ENCODE peak calls at places on chromosomes 5 and 9, in six cellular contexts. Z, B, W, T, Q and S are unnamed samples.

GRCh38 chr5:56852228-56853000 is 37.1 kb downstream of the MAP3K1 start:
- DNase-seq in Q (no peak), W (no peak), T (no peak), Z (no peak), B (no peak), S (no peak)

GRCh38 chr5:111447822-111448221 is 64.5 kb downstream of the STARD4 start:
- DNase-seq in Q (no peak), W (no peak), T (no peak), Z (no peak), B (no peak), S (peak)

GRCh38 chr9:137626448-137626847 is 7.6 kb downstream of the EHMT1 start:
- DNase-seq in Z (no peak), Q (no peak), T (no peak), B (no peak), W (no peak), S (no peak)

GRCh38 chr9:128082173-128082572 is 14.1 kb downstream of the SLC25A25 start:
- DNase-seq in T (no peak), W (no peak), Z (no peak), Q (no peak), B (no peak), S (no peak)

GRCh38 chr9:68978054-68978453 is 35.9 kb downstream of the PRKACG start:
- DNase-seq in Z (no peak), B (no peak), Q (no peak), T (no peak), W (no peak), S (no peak)

GRCh38 chr9:138008081-138008841 is 130.7 kb downstream of the CACNA1B start:
- DNase-seq in B (no peak), T (no peak), Q (no peak), W (no peak), Z (no peak), S (no peak)

GRCh38 chr5:160685695-160686094 is 166.3 kb downstream of the ATP10B start:
- DNase-seq in B (no peak), W (no peak), T (no peak), Q (peak), Z (no peak), S (peak)

GRCh38 chr5:1344975-1345838 is at the start of gene CLPTM1L:
- DNase-seq in T (peak), W (peak), B (peak), Q (peak), Z (peak), S (peak)

GRCh38 chr9:115209601-115210306 is 91.8 kb upstream of the TNC start:
- DNase-seq in T (no peak), Z (no peak), Q (no peak), W (no peak), B (no peak), S (no peak)

GRCh38 chr5:170746081-170746951 is 37.2 kb upstream of the GABRP start:
- DNase-seq in T (peak), Q (peak), Z (no peak), B (no peak), W (no peak), S (no peak)

GRCh38 chr5:97124335-97124734 is 18.1 kb downstream of the LIX1 start:
- DNase-seq in Q (no peak), T (no peak), Z (no peak), B (no peak), W (no peak), S (no peak)

GRCh38 chr5:126178521-126178920 is 244.7 kb upstream of the GRAMD2B start:
- DNase-seq in B (no peak), Z (no peak), W (peak), T (peak), Q (no peak), S (no peak)

GRCh38 chr9:4207881-4208615 is 91.8 kb downstream of the GLIS3 start:
- DNase-seq in W (no peak), B (no peak), Q (no peak), T (peak), Z (no peak), S (no peak)

GRCh38 chr5:10329808-10330481 is 22.2 kb upstream of the CMBL start:
- DNase-seq in W (no peak), T (peak), B (no peak), Z (no peak), Q (no peak), S (no peak)

GRCh38 chr9:131312822-131313770 is 23.6 kb downstream of the PLPP7 start:
- DNase-seq in Q (no peak), Z (no peak), T (no peak), B (no peak), W (no peak), S (peak)

GRCh38 chr9:11443631-11444030 is 830.8 kb upstream of the PTPRD start:
- DNase-seq in Q (no peak), W (no peak), Z (no peak), B (no peak), T (no peak), S (no peak)

GRCh38 chr5:56493751-56494150 is 260.6 kb upstream of the ANKRD55 start:
- DNase-seq in W (no peak), B (no peak), Q (no peak), Z (no peak), T (no peak), S (no peak)

GRCh38 chr5:58085800-58086199 is 374.1 kb downstream of the PLK2 start:
- DNase-seq in Q (no peak), B (no peak), W (no peak), T (no peak), Z (no peak), S (peak)

GRCh38 chr9:38322937-38323336 is 69.6 kb upstream of the ALDH1B1 start:
- DNase-seq in Z (no peak), B (no peak), W (no peak), T (no peak), Q (no peak), S (no peak)

GRCh38 chr5:88109806-88110205 is 158.8 kb downstream of the TMEM161B start:
- DNase-seq in B (no peak), W (no peak), Z (no peak), Q (no peak), T (no peak), S (no peak)

GRCh38 chr5:141640698-141641097 is 3.9 kb downstream of the RELL2 start:
- DNase-seq in Z (no peak), B (no peak), T (no peak), W (no peak), Q (no peak), S (no peak)